ENCODE peak calls at places on chromosomes 6 and 20, in six cellular contexts. One of them, this sample, is unnamed.

GRCh38 chr6:14716499-14717146 is 529.2 kb upstream of the JARID2 start:
- DNase-seq in breast epithelium: no peak
- DNase-seq in adrenal gland: no peak
- DNase-seq in heart right ventricle: no peak
- DNase-seq in stomach: no peak
- DNase-seq in Peyer's patch: no peak
- DNase-seq in this sample: no peak

GRCh38 chr6:144415014-144415413 is 129.9 kb downstream of the UTRN start:
- DNase-seq in breast epithelium: no peak
- DNase-seq in adrenal gland: no peak
- DNase-seq in heart right ventricle: no peak
- DNase-seq in stomach: no peak
- DNase-seq in Peyer's patch: no peak
- DNase-seq in this sample: no peak

GRCh38 chr6:83168556-83168955 is 24.5 kb downstream of the PGM3 start:
- DNase-seq in breast epithelium: no peak
- DNase-seq in adrenal gland: no peak
- DNase-seq in heart right ventricle: no peak
- DNase-seq in stomach: no peak
- DNase-seq in Peyer's patch: no peak
- DNase-seq in this sample: no peak

GRCh38 chr6:37804676-37805075 is 14.9 kb upstream of the ZFAND3 start:
- DNase-seq in breast epithelium: no peak
- DNase-seq in adrenal gland: no peak
- DNase-seq in heart right ventricle: no peak
- DNase-seq in stomach: no peak
- DNase-seq in Peyer's patch: no peak
- DNase-seq in this sample: no peak

GRCh38 chr6:62614442-62614841 is 328.4 kb upstream of the KHDRBS2 start:
- DNase-seq in breast epithelium: no peak
- DNase-seq in adrenal gland: no peak
- DNase-seq in heart right ventricle: no peak
- DNase-seq in stomach: no peak
- DNase-seq in Peyer's patch: no peak
- DNase-seq in this sample: no peak

GRCh38 chr6:165747963-165748362 is 84.9 kb upstream of the PDE10A start:
- DNase-seq in breast epithelium: no peak
- DNase-seq in adrenal gland: no peak
- DNase-seq in heart right ventricle: no peak
- DNase-seq in stomach: no peak
- DNase-seq in Peyer's patch: no peak
- DNase-seq in this sample: no peak

GRCh38 chr20:32574296-32575226 is 10.6 kb downstream of the NOL4L start:
- DNase-seq in breast epithelium: no peak
- DNase-seq in adrenal gland: peak
- DNase-seq in heart right ventricle: no peak
- DNase-seq in stomach: no peak
- DNase-seq in Peyer's patch: no peak
- DNase-seq in this sample: peak

GRCh38 chr6:73236147-73236750 is 11.0 kb upstream of the KHDC1L start:
- DNase-seq in breast epithelium: no peak
- DNase-seq in adrenal gland: no peak
- DNase-seq in heart right ventricle: no peak
- DNase-seq in stomach: no peak
- DNase-seq in Peyer's patch: no peak
- DNase-seq in this sample: no peak

GRCh38 chr6:5096482-5096881 is 11.3 kb downstream of the PPP1R3G start:
- DNase-seq in breast epithelium: no peak
- DNase-seq in adrenal gland: no peak
- DNase-seq in heart right ventricle: peak
- DNase-seq in stomach: no peak
- DNase-seq in Peyer's patch: no peak
- DNase-seq in this sample: no peak

GRCh38 chr6:34041385-34041784 is 104.5 kb downstream of the GRM4 start:
- DNase-seq in breast epithelium: no peak
- DNase-seq in adrenal gland: no peak
- DNase-seq in heart right ventricle: no peak
- DNase-seq in stomach: no peak
- DNase-seq in Peyer's patch: no peak
- DNase-seq in this sample: no peak

GRCh38 chr6:34036357-34037069 is 109.4 kb downstream of the GRM4 start:
- DNase-seq in breast epithelium: no peak
- DNase-seq in adrenal gland: no peak
- DNase-seq in heart right ventricle: no peak
- DNase-seq in stomach: no peak
- DNase-seq in Peyer's patch: no peak
- DNase-seq in this sample: no peak

GRCh38 chr6:34043371-34043770 is 102.5 kb downstream of the GRM4 start:
- DNase-seq in breast epithelium: no peak
- DNase-seq in adrenal gland: no peak
- DNase-seq in heart right ventricle: no peak
- DNase-seq in stomach: no peak
- DNase-seq in Peyer's patch: no peak
- DNase-seq in this sample: no peak

GRCh38 chr6:34035704-34036356 is 110.1 kb downstream of the GRM4 start:
- DNase-seq in breast epithelium: no peak
- DNase-seq in adrenal gland: no peak
- DNase-seq in heart right ventricle: no peak
- DNase-seq in stomach: no peak
- DNase-seq in Peyer's patch: no peak
- DNase-seq in this sample: no peak

DNA sequence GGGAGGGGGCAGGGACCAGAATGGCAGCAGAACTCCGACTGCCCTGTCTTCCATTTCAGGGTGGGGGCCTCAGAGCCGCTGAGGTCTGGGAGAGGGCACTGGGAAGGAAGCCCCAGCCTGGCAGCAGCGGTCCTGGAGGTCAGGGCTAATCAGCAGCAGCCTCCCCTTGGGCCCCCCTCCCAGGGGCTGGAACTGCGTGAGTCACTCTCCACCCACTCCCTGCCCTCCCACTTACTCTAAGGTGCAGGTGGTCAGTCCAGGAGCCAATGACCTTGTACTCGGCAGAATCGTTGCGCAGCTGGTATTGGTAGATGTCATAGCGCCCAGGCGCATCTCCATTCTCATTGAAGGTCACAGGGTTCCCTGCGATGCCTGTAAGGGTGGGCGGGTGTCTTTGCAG is 105.9 kb downstream of the GRM4 start:
- DNase-seq in breast epithelium: no peak
- DNase-seq in adrenal gland: peak
- DNase-seq in heart right ventricle: no peak
- DNase-seq in stomach: no peak
- DNase-seq in Peyer's patch: no peak
- DNase-seq in this sample: no peak
- H3K27ac ChIP-seq in breast epithelium: no peak
- H3K27ac ChIP-seq in adrenal gland: no peak
- H3K27ac ChIP-seq in heart right ventricle: no peak
- H3K27ac ChIP-seq in stomach: no peak
- H3K27ac ChIP-seq in Peyer's patch: no peak
- H3K27ac ChIP-seq in this sample: no peak

GRCh38 chr6:27130668-27131428 is 116.7 kb upstream of the PRSS16 start:
- DNase-seq in breast epithelium: no peak
- DNase-seq in adrenal gland: no peak
- DNase-seq in heart right ventricle: no peak
- DNase-seq in stomach: no peak
- DNase-seq in Peyer's patch: no peak
- DNase-seq in this sample: no peak

GRCh38 chr6:27132532-27133280 is 114.8 kb upstream of the PRSS16 start:
- DNase-seq in breast epithelium: peak
- DNase-seq in adrenal gland: peak
- DNase-seq in heart right ventricle: peak
- DNase-seq in stomach: peak
- DNase-seq in Peyer's patch: peak
- DNase-seq in this sample: peak

GRCh38 chr6:27136077-27136644 is 111.3 kb upstream of the PRSS16 start:
- DNase-seq in breast epithelium: no peak
- DNase-seq in adrenal gland: no peak
- DNase-seq in heart right ventricle: no peak
- DNase-seq in stomach: no peak
- DNase-seq in Peyer's patch: no peak
- DNase-seq in this sample: no peak

GRCh38 chr6:27135087-27135657 is 112.3 kb upstream of the PRSS16 start:
- DNase-seq in breast epithelium: no peak
- DNase-seq in adrenal gland: no peak
- DNase-seq in heart right ventricle: no peak
- DNase-seq in stomach: no peak
- DNase-seq in Peyer's patch: no peak
- DNase-seq in this sample: no peak

DNA sequence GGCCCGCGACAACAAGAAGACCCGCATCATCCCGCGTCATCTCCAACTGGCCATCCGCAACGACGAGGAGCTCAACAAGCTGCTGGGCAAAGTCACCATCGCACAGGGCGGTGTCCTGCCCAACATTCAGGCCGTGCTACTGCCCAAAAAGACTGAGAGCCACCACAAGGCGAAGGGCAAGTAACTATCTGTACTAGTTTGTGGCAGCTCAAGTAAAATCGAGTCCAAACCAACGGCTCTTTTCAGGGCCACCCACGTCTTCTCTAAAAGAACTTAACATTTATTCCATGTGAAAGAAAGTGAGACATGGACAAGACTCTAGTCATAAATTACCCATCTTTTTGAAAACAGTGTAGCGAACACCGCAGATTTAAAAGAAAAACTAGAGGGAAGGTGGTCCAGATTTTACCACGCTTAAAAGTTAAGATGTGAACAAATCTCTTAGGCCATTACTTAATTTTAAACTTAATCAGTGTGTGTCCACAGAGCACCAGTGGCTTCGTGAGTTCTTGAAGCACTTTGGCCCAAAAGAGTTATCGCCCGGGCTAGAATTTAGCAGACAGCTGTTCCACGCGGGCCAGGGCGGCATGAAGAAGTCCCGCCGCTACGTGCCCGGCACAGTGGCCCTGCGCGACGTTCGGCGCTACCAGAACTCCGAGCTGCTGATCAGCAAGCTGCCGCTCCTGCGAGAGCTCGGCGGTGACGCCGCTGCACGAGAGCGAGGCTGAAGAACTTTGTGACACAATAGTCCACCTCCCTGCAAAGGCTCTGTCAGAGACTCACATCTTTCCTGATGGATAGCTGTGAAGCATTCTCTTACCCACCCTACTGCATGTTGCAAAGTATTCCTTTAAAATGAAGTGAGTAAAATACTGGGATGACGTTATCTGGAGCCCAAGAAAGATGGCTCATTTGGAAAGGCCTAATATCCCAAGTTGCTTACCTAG is 113.9 kb upstream of the PRSS16 start:
- DNase-seq in breast epithelium: peak
- DNase-seq in adrenal gland: peak
- DNase-seq in heart right ventricle: peak
- DNase-seq in stomach: peak
- DNase-seq in Peyer's patch: peak
- DNase-seq in this sample: no peak
- H3K4me3 ChIP-seq in breast epithelium: peak
- H3K4me3 ChIP-seq in adrenal gland: peak
- H3K4me3 ChIP-seq in heart right ventricle: peak
- H3K4me3 ChIP-seq in stomach: peak
- H3K4me3 ChIP-seq in Peyer's patch: peak
- H3K4me3 ChIP-seq in this sample: peak

DNA sequence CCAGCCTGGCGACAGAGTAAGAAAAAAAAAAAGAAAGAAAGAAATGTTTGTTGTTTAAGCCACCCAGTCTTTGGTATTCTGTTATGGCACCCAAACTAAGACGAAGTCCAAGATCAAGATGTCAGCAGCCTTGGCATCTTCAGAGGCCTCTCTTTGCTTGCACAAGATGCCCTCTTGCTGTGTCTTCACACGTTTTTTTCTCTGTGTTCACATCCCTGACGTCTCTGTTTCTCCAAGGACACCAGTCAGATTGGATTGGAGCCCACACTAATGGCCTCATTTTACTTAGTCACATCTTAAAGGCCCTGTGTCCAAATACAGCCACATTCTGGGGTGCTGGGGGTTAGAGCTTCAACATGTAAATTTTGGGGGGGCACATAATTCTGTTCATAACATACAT is 380.9 kb downstream of the GJA1 start:
- DNase-seq in breast epithelium: no peak
- DNase-seq in adrenal gland: peak
- DNase-seq in heart right ventricle: no peak
- DNase-seq in stomach: no peak
- DNase-seq in Peyer's patch: no peak
- DNase-seq in this sample: no peak
- H3K27ac ChIP-seq in breast epithelium: no peak
- H3K27ac ChIP-seq in adrenal gland: peak
- H3K27ac ChIP-seq in heart right ventricle: no peak
- H3K27ac ChIP-seq in stomach: no peak
- H3K27ac ChIP-seq in Peyer's patch: no peak
- H3K27ac ChIP-seq in this sample: no peak

GRCh38 chr6:158852312-158853071 is 33.3 kb upstream of the EZR start:
- DNase-seq in breast epithelium: peak
- DNase-seq in adrenal gland: no peak
- DNase-seq in heart right ventricle: no peak
- DNase-seq in stomach: no peak
- DNase-seq in Peyer's patch: no peak
- DNase-seq in this sample: no peak

GRCh38 chr6:158853072-158853871 is 34.1 kb upstream of the EZR start:
- DNase-seq in breast epithelium: peak
- DNase-seq in adrenal gland: peak
- DNase-seq in heart right ventricle: no peak
- DNase-seq in stomach: peak
- DNase-seq in Peyer's patch: peak
- DNase-seq in this sample: peak

GRCh38 chr6:158853872-158854213 is 34.7 kb upstream of the EZR start:
- DNase-seq in breast epithelium: peak
- DNase-seq in adrenal gland: no peak
- DNase-seq in heart right ventricle: no peak
- DNase-seq in stomach: no peak
- DNase-seq in Peyer's patch: no peak
- DNase-seq in this sample: no peak

GRCh38 chr6:158856261-158856660 is 37.1 kb upstream of the EZR start:
- DNase-seq in breast epithelium: no peak
- DNase-seq in adrenal gland: no peak
- DNase-seq in heart right ventricle: no peak
- DNase-seq in stomach: peak
- DNase-seq in Peyer's patch: no peak
- DNase-seq in this sample: no peak

DNA sequence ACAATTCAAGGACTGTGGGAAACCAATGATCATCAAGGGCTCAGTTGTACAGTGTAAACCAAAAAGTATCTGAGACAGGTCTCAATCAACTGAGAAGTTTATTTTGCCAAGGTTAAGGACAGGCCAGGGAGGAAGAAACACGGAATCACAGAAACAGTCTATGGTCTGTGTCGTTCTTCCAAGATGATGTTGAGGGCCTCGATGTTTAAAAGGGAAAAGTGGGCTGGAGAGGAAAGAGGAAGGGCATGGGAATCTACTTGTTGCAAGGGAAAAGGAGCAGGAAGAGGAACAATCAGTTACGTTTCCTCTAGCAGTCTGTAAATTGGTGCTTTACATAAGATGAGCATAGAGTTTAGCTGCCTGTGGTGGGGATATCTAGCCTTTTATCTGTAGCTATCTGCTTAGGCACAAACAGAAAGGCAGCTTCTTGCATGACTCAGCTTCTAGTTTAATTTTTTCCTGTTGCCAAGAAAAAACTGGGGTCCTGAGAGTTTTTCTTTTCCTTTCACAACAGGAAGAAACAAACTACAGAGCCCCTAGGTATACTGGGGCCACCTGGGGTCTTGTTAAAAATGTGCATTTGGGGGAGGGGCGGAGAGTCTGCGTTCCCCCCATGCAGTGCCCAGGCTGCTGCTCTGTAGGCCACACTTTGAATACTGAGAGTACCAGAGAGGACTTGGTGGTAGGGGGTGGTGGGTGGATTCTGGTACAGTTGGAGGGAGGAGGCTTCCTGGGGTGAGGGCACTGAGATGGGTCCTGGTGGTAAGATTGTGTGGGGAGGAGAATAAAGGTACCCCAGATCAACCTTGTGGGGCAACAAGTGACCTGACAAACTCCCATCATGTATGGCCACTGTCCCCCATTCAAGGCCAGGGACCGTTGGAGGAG is 35.3 kb upstream of the EZR start:
- DNase-seq in breast epithelium: no peak
- DNase-seq in adrenal gland: no peak
- DNase-seq in heart right ventricle: no peak
- DNase-seq in stomach: no peak
- DNase-seq in Peyer's patch: no peak
- DNase-seq in this sample: no peak
- H3K4me3 ChIP-seq in breast epithelium: no peak
- H3K4me3 ChIP-seq in adrenal gland: no peak
- H3K4me3 ChIP-seq in heart right ventricle: no peak
- H3K4me3 ChIP-seq in stomach: no peak
- H3K4me3 ChIP-seq in Peyer's patch: peak
- H3K4me3 ChIP-seq in this sample: no peak